ENCODE peak calls at places on chromosome 20, in ten cellular contexts. T is heart right ventricle, X is brain microvascular endothelial cell, R is NB4, J is kidney epithelial cell, H is cardiac muscle cell, K is K562, O is tibial nerve, Z is GM23338, S is thyroid gland. V is an unnamed sample.

GRCh38 chr20:39111359-39112195 is 149.4 kb downstream of the DHX35 start:
- DNase-seq in X (no peak), S (no peak), H (peak; percentile 4), R (no peak), O (no peak), T (no peak), K (no peak), J (no peak), Z (no peak), V (no peak)

GRCh38 chr20:1298888-1299511 is 29.9 kb downstream of the SDCBP2 start:
- DNase-seq in T (no peak), S (peak; percentile 18), K (no peak), X (no peak), J (no peak), O (no peak), R (no peak), H (no peak), Z (no peak), V (no peak)

GRCh38 chr20:51358032-51358724 is 184.3 kb downstream of the NFATC2 start:
- DNase-seq in T (no peak), H (no peak), R (no peak), X (no peak), J (no peak), Z (no peak), K (no peak), O (no peak), S (no peak), V (no peak)

GRCh38 chr20:12913781-12914443 is 94.9 kb upstream of the SPTLC3 start:
- DNase-seq in H (no peak), X (no peak), O (no peak), K (no peak), Z (no peak), T (no peak), R (no peak), J (no peak), S (no peak), V (no peak)

GRCh38 chr20:10915815-10916214 is 242.0 kb upstream of the JAG1 start:
- DNase-seq in Z (no peak), T (no peak), J (no peak), O (no peak), R (no peak), X (no peak), K (no peak), S (no peak), H (no peak), V (no peak)

GRCh38 chr20:40339661-40340449 is 349.2 kb downstream of the MAFB start:
- DNase-seq in O (no peak), Z (no peak), J (no peak), R (peak; percentile 93), X (no peak), K (no peak), T (peak; percentile 24), S (no peak), H (no peak), V (no peak)

GRCh38 chr20:6116763-6117162 is 6.1 kb downstream of the FERMT1 start:
- DNase-seq in H (no peak), O (no peak), S (no peak), X (no peak), R (no peak), Z (no peak), K (no peak), J (no peak), T (no peak), V (no peak)

GRCh38 chr20:1631309-1632227 is 11.8 kb upstream of the SIRPB1 start:
- DNase-seq in H (peak; percentile 32), T (no peak), O (no peak), R (peak; percentile 87), J (no peak), Z (peak; percentile 53), X (no peak), S (no peak), K (no peak), V (no peak)

GRCh38 chr20:2798814-2799213 is 1.6 kb downstream of the CPXM1 start:
- DNase-seq in S (no peak), O (no peak), K (no peak), R (peak; percentile 94), J (no peak), X (no peak), H (peak; percentile 27), Z (peak; percentile 45), T (no peak), V (no peak)

GRCh38 chr20:59802471-59803221 is 130.8 kb downstream of the SYCP2 start:
- DNase-seq in O (peak; percentile 8), J (no peak), R (no peak), K (no peak), X (no peak), T (no peak), H (no peak), Z (no peak), S (no peak), V (no peak)

GRCh38 chr20:1808101-1808500 is 87.1 kb upstream of the SIRPA start:
- DNase-seq in Z (no peak), O (no peak), R (no peak), X (no peak), K (no peak), J (no peak), T (no peak), S (no peak), H (no peak), V (no peak)

GRCh38 chr20:8291200-8291599 is 159.1 kb downstream of the PLCB1 start:
- DNase-seq in K (no peak), J (no peak), R (no peak), T (no peak), O (no peak), S (no peak), H (no peak), Z (no peak), X (no peak), V (no peak)

GRCh38 chr20:8287328-8287727 is 155.3 kb downstream of the PLCB1 start:
- DNase-seq in R (no peak), T (no peak), X (no peak), S (no peak), H (no peak), K (no peak), Z (no peak), O (no peak), J (no peak), V (no peak)

GRCh38 chr20:8293791-8294190 is 161.7 kb downstream of the PLCB1 start:
- DNase-seq in R (no peak), K (no peak), S (no peak), J (no peak), T (no peak), Z (no peak), X (no peak), O (no peak), H (no peak), V (no peak)

GRCh38 chr20:8291873-8292272 is 159.8 kb downstream of the PLCB1 start:
- DNase-seq in T (no peak), R (no peak), Z (no peak), O (no peak), S (no peak), K (no peak), J (no peak), X (peak; percentile 40), H (peak; percentile 30), V (peak; percentile 48)

GRCh38 chr20:8292793-8293192 is 160.7 kb downstream of the PLCB1 start:
- DNase-seq in O (no peak), X (no peak), R (no peak), S (no peak), K (no peak), J (no peak), T (no peak), Z (no peak), H (no peak), V (no peak)
- H3K4me3 ChIP-seq in O (no peak overlapping the region), X (no peak overlapping the region), R (no peak overlapping the region), S (no peak overlapping the region), K (no peak overlapping the region), J (no peak overlapping the region), T (no peak overlapping the region), Z (no peak overlapping the region), H (no peak overlapping the region), V (no peak overlapping the region)

DNA sequence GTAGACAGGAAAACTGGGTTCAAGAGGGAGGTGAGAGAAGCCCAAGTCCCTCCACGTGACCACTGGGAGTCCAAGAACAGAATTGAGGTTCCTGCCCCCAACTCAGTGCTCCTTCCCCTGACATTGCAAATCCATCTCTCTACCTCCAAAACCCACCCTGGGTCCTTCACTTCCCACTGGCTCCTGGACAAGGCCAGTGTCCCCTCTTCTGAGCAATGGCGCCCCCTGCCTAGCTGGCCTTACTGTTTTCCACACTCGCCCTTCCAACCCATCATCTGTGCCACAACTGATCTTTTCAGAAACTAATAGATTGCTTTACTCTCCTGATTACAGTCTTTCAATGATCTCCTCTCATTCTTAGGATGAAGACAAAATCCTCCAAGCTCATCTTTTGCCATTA is 200.3 kb downstream of the ANKRD60 start:
- DNase-seq in S (no peak), T (no peak), J (no peak), K (no peak), R (no peak), O (no peak), X (no peak), Z (peak; percentile 68), H (no peak), V (no peak)
- TF ChIP-seq CTCF in S (no peak), T (peak; percentile 7), J (peak; percentile 14), K (peak; percentile 26), R (peak; percentile 12), O (no peak), X (peak; percentile 50), Z (peak; percentile 77), H (peak; percentile 16), V (no peak)

GRCh38 chr20:18738055-18738454 is 75.5 kb upstream of the SCP2D1 start:
- DNase-seq in S (no peak), Z (no peak), T (no peak), H (peak; percentile 24), J (no peak), R (peak; percentile 54), O (no peak), K (peak; percentile 51), X (no peak), V (no peak)

GRCh38 chr20:18738888-18739287 is 74.7 kb upstream of the SCP2D1 start:
- DNase-seq in S (no peak), X (no peak), H (no peak), T (no peak), J (no peak), Z (no peak), R (no peak), O (no peak), K (no peak), V (no peak)

GRCh38 chr20:18739785-18740184 is 73.8 kb upstream of the SCP2D1 start:
- DNase-seq in J (peak; percentile 2), R (no peak), S (no peak), O (no peak), T (no peak), Z (peak; percentile 50), X (peak; percentile 85), K (no peak), H (peak; percentile 88), V (no peak)

GRCh38 chr20:18742841-18743240 is 70.7 kb upstream of the SCP2D1 start:
- DNase-seq in R (no peak), J (no peak), T (no peak), H (no peak), K (no peak), X (no peak), Z (no peak), O (no peak), S (no peak), V (peak; percentile 31)

GRCh38 chr20:18740726-18741125 is 72.9 kb upstream of the SCP2D1 start:
- DNase-seq in R (no peak), X (no peak), O (no peak), K (no peak), S (no peak), J (no peak), Z (no peak), H (no peak), T (no peak), V (no peak)
- H3K4me3 ChIP-seq in R (no peak overlapping the region), X (no peak overlapping the region), O (no peak overlapping the region), K (no peak overlapping the region), S (no peak overlapping the region), J (no peak overlapping the region), Z (no peak overlapping the region), H (no peak overlapping the region), T (no peak overlapping the region), V (no peak overlapping the region)

GRCh38 chr20:49978685-49979029 is 4.1 kb upstream of the SNAI1 start:
- DNase-seq in O (no peak), Z (no peak), X (no peak), S (no peak), H (no peak), K (no peak), T (no peak), R (no peak), J (no peak), V (no peak)
- TF ChIP-seq CTCF in O (no peak), Z (no peak), X (no peak), S (no peak), H (no peak), K (no peak), T (no peak), R (no peak), J (no peak), V (no peak)